ENCODE peak calls at places on chromosomes 5 and 9, in seven cellular contexts. One of them, this sample, is unnamed.

GRCh38 chr5:119792154-119792799 is 162.9 kb downstream of the FAM170A start:
- DNase-seq in IMR-90: no peak
- DNase-seq in upper lobe of left lung: no peak
- DNase-seq in NB4: no peak
- DNase-seq in HCT116: no peak
- DNase-seq in endothelial cell of umbilical vein: no peak
- DNase-seq in lower leg skin: no peak
- DNase-seq in this sample: no peak

GRCh38 chr5:146816775-146817387 is 61.7 kb downstream of the PPP2R2B start:
- DNase-seq in HCT116: no peak
- DNase-seq in upper lobe of left lung: no peak
- DNase-seq in IMR-90: no peak
- DNase-seq in NB4: no peak
- DNase-seq in lower leg skin: no peak
- DNase-seq in endothelial cell of umbilical vein: no peak
- DNase-seq in this sample: no peak

GRCh38 chr5:8633706-8634105 is 764.8 kb downstream of the MTRR start:
- DNase-seq in endothelial cell of umbilical vein: no peak
- DNase-seq in HCT116: no peak
- DNase-seq in IMR-90: peak
- DNase-seq in NB4: no peak
- DNase-seq in lower leg skin: no peak
- DNase-seq in upper lobe of left lung: no peak
- DNase-seq in this sample: no peak

GRCh38 chr5:124453221-124454032 is 293.0 kb downstream of the ZNF608 start:
- DNase-seq in HCT116: peak
- DNase-seq in lower leg skin: no peak
- DNase-seq in IMR-90: peak
- DNase-seq in upper lobe of left lung: no peak
- DNase-seq in endothelial cell of umbilical vein: no peak
- DNase-seq in NB4: no peak
- DNase-seq in this sample: no peak

GRCh38 chr5:176901260-176902101 is 2.3 kb upstream of the HK3 start:
- DNase-seq in NB4: no peak
- DNase-seq in upper lobe of left lung: no peak
- DNase-seq in IMR-90: peak
- DNase-seq in HCT116: no peak
- DNase-seq in lower leg skin: peak
- DNase-seq in endothelial cell of umbilical vein: no peak
- DNase-seq in this sample: no peak

GRCh38 chr9:124260769-124261603 is 3.2 kb downstream of the NEK6 start:
- DNase-seq in upper lobe of left lung: peak
- DNase-seq in IMR-90: peak
- DNase-seq in NB4: peak
- DNase-seq in endothelial cell of umbilical vein: peak
- DNase-seq in lower leg skin: no peak
- DNase-seq in HCT116: no peak
- DNase-seq in this sample: peak

GRCh38 chr9:2181794-2182193 is 166.6 kb downstream of the SMARCA2 start:
- DNase-seq in NB4: peak
- DNase-seq in endothelial cell of umbilical vein: peak
- DNase-seq in HCT116: peak
- DNase-seq in upper lobe of left lung: peak
- DNase-seq in lower leg skin: no peak
- DNase-seq in IMR-90: peak
- DNase-seq in this sample: peak

GRCh38 chr5:125703616-125704015 is 719.6 kb upstream of the GRAMD2B start:
- DNase-seq in lower leg skin: no peak
- DNase-seq in IMR-90: peak
- DNase-seq in upper lobe of left lung: no peak
- DNase-seq in HCT116: no peak
- DNase-seq in NB4: no peak
- DNase-seq in endothelial cell of umbilical vein: no peak
- DNase-seq in this sample: no peak

GRCh38 chr9:124267271-124267807 is 9.6 kb downstream of the NEK6 start:
- DNase-seq in upper lobe of left lung: peak
- DNase-seq in NB4: peak
- DNase-seq in HCT116: no peak
- DNase-seq in endothelial cell of umbilical vein: peak
- DNase-seq in IMR-90: peak
- DNase-seq in lower leg skin: peak
- DNase-seq in this sample: peak

GRCh38 chr9:136093995-136094881 is 851 bp downstream of the NACC2 start:
- DNase-seq in NB4: peak
- DNase-seq in lower leg skin: peak
- DNase-seq in HCT116: peak
- DNase-seq in IMR-90: peak
- DNase-seq in endothelial cell of umbilical vein: peak
- DNase-seq in upper lobe of left lung: peak
- DNase-seq in this sample: peak

GRCh38 chr5:176780951-176781350 is 29.4 kb upstream of the UNC5A start:
- DNase-seq in endothelial cell of umbilical vein: no peak
- DNase-seq in lower leg skin: peak
- DNase-seq in IMR-90: no peak
- DNase-seq in upper lobe of left lung: peak
- DNase-seq in NB4: no peak
- DNase-seq in HCT116: no peak
- DNase-seq in this sample: no peak

GRCh38 chr9:137116728-137117127 is 2.2 kb upstream of the DPP7 start:
- DNase-seq in upper lobe of left lung: no peak
- DNase-seq in HCT116: no peak
- DNase-seq in endothelial cell of umbilical vein: no peak
- DNase-seq in lower leg skin: no peak
- DNase-seq in NB4: no peak
- DNase-seq in IMR-90: no peak
- DNase-seq in this sample: no peak

GRCh38 chr5:94793113-94793815 is 174.8 kb downstream of the SLF1 start:
- DNase-seq in IMR-90: peak
- DNase-seq in endothelial cell of umbilical vein: peak
- DNase-seq in lower leg skin: no peak
- DNase-seq in NB4: peak
- DNase-seq in HCT116: no peak
- DNase-seq in upper lobe of left lung: no peak
- DNase-seq in this sample: peak

GRCh38 chr5:90690317-90690716 is 131.7 kb downstream of the ADGRV1 start:
- DNase-seq in NB4: peak
- DNase-seq in HCT116: no peak
- DNase-seq in lower leg skin: no peak
- DNase-seq in IMR-90: no peak
- DNase-seq in upper lobe of left lung: no peak
- DNase-seq in endothelial cell of umbilical vein: no peak
- DNase-seq in this sample: no peak

GRCh38 chr5:93915142-93915553 is 173.7 kb upstream of the POU5F2 start:
- DNase-seq in IMR-90: peak
- DNase-seq in endothelial cell of umbilical vein: peak
- DNase-seq in lower leg skin: no peak
- DNase-seq in upper lobe of left lung: no peak
- DNase-seq in NB4: peak
- DNase-seq in HCT116: peak
- DNase-seq in this sample: no peak

GRCh38 chr5:34475249-34475966 is 180.7 kb upstream of the RAI14 start:
- DNase-seq in endothelial cell of umbilical vein: no peak
- DNase-seq in upper lobe of left lung: no peak
- DNase-seq in lower leg skin: no peak
- DNase-seq in HCT116: no peak
- DNase-seq in IMR-90: no peak
- DNase-seq in NB4: no peak
- DNase-seq in this sample: no peak

GRCh38 chr5:145237843-145238242 is 597.3 kb downstream of the PRELID2 start:
- DNase-seq in upper lobe of left lung: no peak
- DNase-seq in endothelial cell of umbilical vein: peak
- DNase-seq in NB4: peak
- DNase-seq in IMR-90: peak
- DNase-seq in lower leg skin: no peak
- DNase-seq in HCT116: peak
- DNase-seq in this sample: no peak

GRCh38 chr5:544675-545330 is 20.6 kb upstream of the SLC9A3 start:
- DNase-seq in endothelial cell of umbilical vein: no peak
- DNase-seq in IMR-90: no peak
- DNase-seq in HCT116: no peak
- DNase-seq in upper lobe of left lung: no peak
- DNase-seq in NB4: no peak
- DNase-seq in lower leg skin: no peak
- DNase-seq in this sample: no peak

GRCh38 chr9:21317956-21318923 is 13.1 kb upstream of the IFNA5 start:
- DNase-seq in NB4: peak
- DNase-seq in endothelial cell of umbilical vein: peak
- DNase-seq in upper lobe of left lung: no peak
- DNase-seq in lower leg skin: no peak
- DNase-seq in HCT116: no peak
- DNase-seq in IMR-90: peak
- DNase-seq in this sample: no peak

GRCh38 chr5:135437796-135438560 is 9.2 kb downstream of the DCANP1 start:
- DNase-seq in HCT116: peak
- DNase-seq in upper lobe of left lung: peak
- DNase-seq in IMR-90: peak
- DNase-seq in endothelial cell of umbilical vein: no peak
- DNase-seq in NB4: no peak
- DNase-seq in lower leg skin: peak
- DNase-seq in this sample: peak

GRCh38 chr9:87668222-87668621 is 57.7 kb upstream of the CTSL start:
- DNase-seq in upper lobe of left lung: no peak
- DNase-seq in HCT116: no peak
- DNase-seq in endothelial cell of umbilical vein: no peak
- DNase-seq in NB4: no peak
- DNase-seq in IMR-90: no peak
- DNase-seq in lower leg skin: peak
- DNase-seq in this sample: no peak

GRCh38 chr5:11182441-11183080 is 421.5 kb upstream of the DAP start:
- DNase-seq in upper lobe of left lung: no peak
- DNase-seq in NB4: peak
- DNase-seq in lower leg skin: no peak
- DNase-seq in IMR-90: peak
- DNase-seq in endothelial cell of umbilical vein: peak
- DNase-seq in HCT116: peak
- DNase-seq in this sample: peak

GRCh38 chr5:61625682-61626620 is 293.9 kb downstream of the ZSWIM6 start:
- DNase-seq in NB4: peak
- DNase-seq in HCT116: no peak
- DNase-seq in endothelial cell of umbilical vein: peak
- DNase-seq in IMR-90: peak
- DNase-seq in upper lobe of left lung: peak
- DNase-seq in lower leg skin: peak
- DNase-seq in this sample: no peak

GRCh38 chr5:151680944-151681427 is 5.7 kb downstream of the SPARC start:
- DNase-seq in lower leg skin: no peak
- DNase-seq in NB4: no peak
- DNase-seq in HCT116: no peak
- DNase-seq in IMR-90: peak
- DNase-seq in endothelial cell of umbilical vein: no peak
- DNase-seq in upper lobe of left lung: no peak
- DNase-seq in this sample: no peak
- TF ChIP-seq POLR2A in lower leg skin: no peak
- TF ChIP-seq POLR2A in NB4: no peak
- TF ChIP-seq POLR2A in HCT116: no peak
- TF ChIP-seq POLR2A in IMR-90: no peak
- TF ChIP-seq POLR2A in endothelial cell of umbilical vein: no peak
- TF ChIP-seq POLR2A in upper lobe of left lung: no peak
- TF ChIP-seq POLR2A in this sample: no peak

GRCh38 chr5:113513384-113514262 is at the start of gene YTHDC2:
- DNase-seq in IMR-90: peak
- DNase-seq in lower leg skin: peak
- DNase-seq in endothelial cell of umbilical vein: peak
- DNase-seq in NB4: peak
- DNase-seq in upper lobe of left lung: peak
- DNase-seq in HCT116: peak
- DNase-seq in this sample: peak
- TF ChIP-seq POLR2A in IMR-90: peak
- TF ChIP-seq POLR2A in lower leg skin: no peak
- TF ChIP-seq POLR2A in endothelial cell of umbilical vein: peak
- TF ChIP-seq POLR2A in NB4: peak
- TF ChIP-seq POLR2A in upper lobe of left lung: peak
- TF ChIP-seq POLR2A in HCT116: peak
- TF ChIP-seq POLR2A in this sample: peak

DNA sequence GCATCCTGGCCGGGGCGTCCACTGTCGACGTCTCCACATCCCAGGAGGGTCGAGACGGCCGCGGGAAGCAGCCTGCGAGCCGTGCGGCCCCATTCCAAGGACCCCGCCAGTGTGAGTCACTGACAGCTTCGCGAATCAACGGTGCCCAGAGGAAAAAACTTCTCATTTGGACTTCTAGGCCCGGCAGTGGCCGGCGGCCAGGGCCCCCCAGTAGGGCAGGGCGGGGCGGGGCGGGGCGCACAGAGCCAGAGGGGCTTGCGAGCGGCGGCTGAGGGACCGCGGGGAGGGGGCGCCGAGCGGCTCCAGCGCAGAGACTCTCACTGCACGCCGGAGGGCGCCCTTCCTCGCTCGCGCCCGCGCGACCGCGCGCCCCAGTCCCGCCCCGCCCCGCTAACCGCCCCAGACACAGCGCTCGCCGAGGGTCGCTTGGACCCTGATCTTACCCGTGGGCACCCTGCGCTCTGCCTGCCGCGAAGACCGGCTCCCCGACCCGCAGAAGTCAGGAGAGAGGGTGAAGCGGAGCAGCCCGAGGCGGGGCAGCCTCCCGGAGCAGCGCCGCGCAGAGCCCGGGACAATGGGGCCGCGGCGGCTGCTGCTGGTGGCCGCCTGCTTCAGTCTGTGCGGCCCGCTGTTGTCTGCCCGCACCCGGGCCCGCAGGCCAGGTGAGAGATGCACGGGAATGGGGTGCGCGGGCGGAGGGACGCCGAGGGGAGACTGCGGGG is at the start of gene F2R:
- DNase-seq in HCT116: no peak
- DNase-seq in endothelial cell of umbilical vein: peak
- DNase-seq in NB4: peak
- DNase-seq in upper lobe of left lung: peak
- DNase-seq in lower leg skin: peak
- DNase-seq in IMR-90: peak
- DNase-seq in this sample: peak
- TF ChIP-seq POLR2A in HCT116: no peak
- TF ChIP-seq POLR2A in endothelial cell of umbilical vein: no peak
- TF ChIP-seq POLR2A in NB4: no peak
- TF ChIP-seq POLR2A in upper lobe of left lung: no peak
- TF ChIP-seq POLR2A in lower leg skin: no peak
- TF ChIP-seq POLR2A in IMR-90: peak
- TF ChIP-seq POLR2A in this sample: peak

DNA sequence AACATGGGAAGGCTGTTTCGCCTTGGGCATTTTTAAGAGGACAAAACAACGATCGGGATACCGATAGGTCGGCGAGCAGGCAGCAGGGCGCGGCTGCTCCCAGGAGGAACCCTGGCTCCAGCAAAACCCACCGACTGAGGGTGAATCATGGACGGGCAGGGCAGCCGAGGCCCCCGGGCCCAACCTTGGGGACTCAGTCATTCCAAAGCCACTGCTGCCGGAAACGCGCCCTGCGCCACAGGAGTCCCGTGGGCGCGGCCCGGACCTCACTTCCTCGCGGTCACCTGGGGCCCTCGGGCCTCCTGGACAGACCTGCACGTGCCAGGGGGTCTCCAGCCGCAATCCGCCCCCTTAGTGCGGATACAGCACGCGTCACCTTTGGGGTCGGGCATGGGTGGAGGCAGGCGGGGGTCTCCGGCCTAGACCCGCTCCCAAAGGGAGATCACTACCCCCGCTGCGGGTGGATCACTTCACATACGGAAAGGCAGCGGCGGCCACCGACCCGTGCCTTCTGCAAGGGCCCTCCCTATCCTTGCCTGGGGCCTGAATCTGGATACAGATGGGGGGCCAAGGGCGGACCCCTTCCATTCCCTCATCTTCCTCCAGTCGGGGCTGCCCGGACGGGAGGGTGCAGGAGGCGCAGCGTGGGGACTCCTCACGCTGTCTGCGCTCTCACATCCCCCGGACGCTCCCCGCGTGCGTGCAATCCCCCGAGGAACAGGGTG is 728 bp downstream of the TXN start:
- DNase-seq in HCT116: no peak
- DNase-seq in NB4: peak
- DNase-seq in IMR-90: peak
- DNase-seq in upper lobe of left lung: peak
- DNase-seq in endothelial cell of umbilical vein: peak
- DNase-seq in lower leg skin: peak
- DNase-seq in this sample: peak
- TF ChIP-seq POLR2A in HCT116: no peak
- TF ChIP-seq POLR2A in NB4: peak
- TF ChIP-seq POLR2A in IMR-90: no peak
- TF ChIP-seq POLR2A in upper lobe of left lung: peak
- TF ChIP-seq POLR2A in endothelial cell of umbilical vein: no peak
- TF ChIP-seq POLR2A in lower leg skin: no peak
- TF ChIP-seq POLR2A in this sample: peak